ENCODE peak calls at places on chromosomes 1 and 21, in eight cellular contexts. Y is lung; N is cerebellum; S is GM20000; M is T-cell; I is H4; H is stimulated activated CD8-positive, alpha-beta memory T cell treated with anti-CD3 and anti-CD28 coated beads, Interleukin-15, amount 100 ng/mL, for 48 hours; X is pons. J is an unnamed sample.

GRCh38 chr1:66575739-66576138 is 41.8 kb downstream of the SGIP1 start:
- DNase-seq in N (no peak), M (no peak), I (no peak), Y (no peak), X (no peak), S (no peak), H (no peak), J (no peak)

GRCh38 chr1:10074059-10074854 is 41.5 kb downstream of the UBE4B start:
- DNase-seq in I (peak; percentile 88), N (peak; percentile 24), Y (peak; percentile 42), H (peak; percentile 62), M (no peak), X (peak; percentile 87), S (peak; percentile 76), J (no peak)

GRCh38 chr21:40511976-40512375 is 335.0 kb downstream of the DSCAM start:
- DNase-seq in S (no peak), H (no peak), X (no peak), Y (no peak), I (no peak), M (no peak), N (no peak), J (no peak)

GRCh38 chr21:27451116-27451515 is 484.2 kb upstream of the ADAMTS5 start:
- DNase-seq in N (no peak), X (no peak), M (no peak), Y (no peak), H (no peak), I (no peak), S (no peak), J (no peak)

GRCh38 chr1:32706491-32706890 is 3.9 kb upstream of the SYNC start:
- DNase-seq in S (no peak), H (no peak), Y (no peak), N (no peak), X (no peak), I (no peak), M (no peak), J (no peak)

GRCh38 chr1:2526824-2527552 is 592 bp upstream of the PANK4 start:
- DNase-seq in S (peak; percentile 79), X (peak; percentile 63), M (no peak), N (no peak), I (peak; percentile 43), H (peak; percentile 65), Y (no peak), J (no peak)

GRCh38 chr1:202704601-202705000 is 5.7 kb downstream of the SYT2 start:
- DNase-seq in M (no peak), I (no peak), Y (no peak), X (no peak), H (no peak), S (no peak), N (no peak), J (no peak)

GRCh38 chr1:201365251-201365650 is 12.2 kb downstream of the TNNT2 start:
- DNase-seq in I (no peak), X (no peak), H (no peak), S (no peak), M (no peak), Y (no peak), N (no peak), J (no peak)

GRCh38 chr21:35309316-35309715 is 260.2 kb upstream of the RUNX1 start:
- DNase-seq in I (no peak), X (no peak), N (no peak), Y (no peak), H (no peak), S (no peak), M (no peak), J (no peak)

GRCh38 chr1:213381572-213382084 is 330.6 kb downstream of the RPS6KC1 start:
- DNase-seq in X (no peak), Y (no peak), S (no peak), M (no peak), H (no peak), I (no peak), N (no peak), J (no peak)

GRCh38 chr21:43664358-43664757 is 5.0 kb downstream of the RRP1B start:
- DNase-seq in N (no peak), H (no peak), Y (no peak), X (peak; percentile 53), M (no peak), I (no peak), S (no peak), J (no peak)

GRCh38 chr1:221363074-221363473 is 378.8 kb downstream of the DUSP10 start:
- DNase-seq in M (no peak), S (no peak), N (no peak), H (no peak), X (no peak), Y (no peak), I (no peak), J (no peak)

GRCh38 chr1:99755664-99756063 is 10.8 kb downstream of the FRRS1 start:
- DNase-seq in N (no peak), H (no peak), Y (no peak), M (no peak), X (no peak), I (no peak), S (no peak), J (no peak)

GRCh38 chr1:28642056-28642846 is 616 bp downstream of the TAF12 start:
- DNase-seq in Y (no peak), H (no peak), S (peak; percentile 29), I (no peak), X (peak; percentile 28), N (peak; percentile 13), M (no peak), J (peak; percentile 49)

GRCh38 chr1:50427818-50428779 is 4.9 kb upstream of the DMRTA2 start:
- DNase-seq in H (no peak), N (no peak), S (no peak), I (no peak), Y (no peak), M (no peak), X (no peak), J (no peak)

GRCh38 chr1:168202941-168203654 is 22.7 kb upstream of the SFT2D2 start:
- DNase-seq in H (no peak), X (no peak), Y (no peak), M (no peak), N (no peak), I (no peak), S (no peak), J (no peak)

GRCh38 chr21:28590026-28590425 is 402.7 kb downstream of the LTN1 start:
- DNase-seq in S (no peak), M (no peak), I (no peak), X (no peak), Y (no peak), H (no peak), N (no peak), J (no peak)

GRCh38 chr1:113784104-113784779 is 25.0 kb upstream of the PHTF1 start:
- DNase-seq in X (no peak), H (no peak), I (no peak), N (no peak), M (no peak), Y (no peak), S (peak; percentile 11), J (no peak)

J was measured in NT2/D1.